ENCODE peak calls at places on chromosomes 5 and 9, in eight cellular contexts. W is A549, E is gastrocnemius medialis, N is ovary, B is stomach, G is breast epithelium, Y is tibial nerve, O is IMR-90. V is an unnamed sample. For H3K4me1, the result is how much of the 10 kb centered on the place peaks cover.

GRCh38 chr5:56310711-56311204 is 77.6 kb upstream of the ANKRD55 start:
- DNase-seq in W (no peak), E (no peak), N (no peak), B (no peak), G (no peak), Y (no peak), O (peak), V (peak)

GRCh38 chr9:96555567-96556386 is 63.9 kb downstream of the CDC14B start:
- DNase-seq in W (no peak), E (no peak), N (no peak), B (no peak), G (no peak), Y (no peak), O (peak), V (no peak)

GRCh38 chr5:102858808-102859207 is 103.7 kb downstream of the PAM start:
- DNase-seq in W (no peak), E (no peak), N (no peak), B (no peak), G (no peak), Y (no peak), O (peak), V (no peak)

GRCh38 chr9:82421498-82421897 is 432.9 kb downstream of the SPATA31D1 start:
- DNase-seq in W (no peak), E (no peak), N (no peak), B (no peak), G (no peak), Y (no peak), O (no peak), V (no peak)

GRCh38 chr5:94154672-94155071 is 413.3 kb upstream of the POU5F2 start:
- DNase-seq in W (no peak), E (no peak), N (no peak), B (no peak), G (no peak), Y (no peak), O (no peak), V (no peak)

GRCh38 chr9:97564291-97565175 is 63.1 kb downstream of the TMOD1 start:
- DNase-seq in W (peak), E (peak), N (peak), B (peak), G (no peak), Y (peak), O (peak), V (no peak)

GRCh38 chr5:14273207-14273767 is 130.1 kb downstream of the TRIO start:
- DNase-seq in W (no peak), E (no peak), N (no peak), B (no peak), G (no peak), Y (no peak), O (no peak), V (no peak)

GRCh38 chr5:133818031-133818431 is 150.4 kb downstream of the C5orf15 start:
- DNase-seq in W (peak), E (peak), N (peak), B (peak), G (peak), Y (peak), O (peak), V (no peak)

GRCh38 chr9:83649080-83649479 is 26.1 kb downstream of the IDNK start:
- DNase-seq in W (peak), E (peak), N (no peak), B (peak), G (no peak), Y (peak), O (peak), V (peak)

GRCh38 chr5:129003232-129003631 is 37.9 kb downstream of the SLC27A6 start:
- DNase-seq in W (no peak), E (no peak), N (no peak), B (no peak), G (no peak), Y (no peak), O (no peak), V (no peak)

DNA sequence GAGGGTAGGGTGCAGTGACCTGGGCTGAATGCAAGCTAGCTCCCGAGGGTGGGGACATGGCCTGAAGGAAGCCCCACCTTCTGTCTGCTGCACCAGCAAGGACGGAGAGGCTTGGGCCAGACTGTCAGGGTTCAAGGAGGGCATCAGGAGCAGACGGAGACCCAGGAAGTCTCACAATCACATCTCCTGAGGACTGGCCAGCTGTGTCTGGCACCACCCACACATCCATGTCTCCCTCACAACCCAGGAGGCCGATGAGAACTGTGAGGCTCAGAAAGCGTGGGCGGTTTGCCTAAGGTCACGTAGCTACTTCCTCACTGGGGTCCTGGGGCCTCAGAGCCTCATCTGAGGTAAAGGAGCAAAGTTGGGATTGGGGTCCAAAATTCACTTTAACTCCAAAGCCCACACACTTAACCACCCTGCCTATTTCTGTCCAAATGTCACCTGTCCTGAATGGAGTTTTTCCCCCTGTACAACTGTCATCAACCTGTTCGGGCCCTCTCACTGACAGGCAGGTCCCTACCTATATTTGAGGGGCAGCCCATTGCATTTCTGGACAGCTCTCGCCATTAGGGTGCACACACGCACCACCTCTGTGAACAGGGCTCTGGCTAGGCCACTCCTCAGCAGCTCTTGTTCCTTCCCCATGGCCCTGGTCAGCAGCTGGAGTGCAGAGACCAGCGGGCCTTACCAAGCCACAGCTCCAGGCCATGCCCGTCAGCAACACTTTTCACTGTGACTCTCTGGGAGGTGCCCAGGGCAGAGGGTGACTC is 3.4 kb downstream of the IL13 start:
- DNase-seq in W (no peak), E (no peak), N (no peak), B (peak), G (no peak), Y (no peak), O (no peak), V (no peak)
- H3K4me3 ChIP-seq in W (no peak), E (no peak), N (no peak), B (no peak), G (no peak), Y (no peak), O (no peak), V (no peak)

DNA sequence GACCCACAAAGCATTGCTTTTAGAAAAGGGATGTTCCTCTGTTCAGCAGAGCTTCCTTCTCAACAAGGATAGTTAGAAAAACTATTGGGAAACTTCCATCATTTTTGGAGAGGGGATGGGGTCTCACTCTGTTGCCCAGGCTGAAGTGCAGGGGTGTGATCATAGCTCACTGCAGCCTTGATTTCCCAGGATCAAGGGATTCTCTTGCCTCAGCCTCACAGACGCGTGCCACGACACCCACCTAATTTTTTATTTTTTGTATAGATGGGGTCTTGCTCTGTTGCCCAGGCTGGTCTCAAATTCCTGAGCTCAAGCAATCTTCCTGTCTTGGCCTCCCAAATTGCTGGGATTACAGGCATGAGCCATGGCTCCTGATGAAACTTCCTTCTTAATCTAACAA is 34.8 kb downstream of the PHAX start:
- DNase-seq in W (no peak), E (no peak), N (no peak), B (no peak), G (no peak), Y (no peak), O (no peak), V (no peak)
- H3K4me1 ChIP-seq in W (under half), E (under half), N (under half), B (under half), G (under half), Y (under half), O (under half), V (under half)

DNA sequence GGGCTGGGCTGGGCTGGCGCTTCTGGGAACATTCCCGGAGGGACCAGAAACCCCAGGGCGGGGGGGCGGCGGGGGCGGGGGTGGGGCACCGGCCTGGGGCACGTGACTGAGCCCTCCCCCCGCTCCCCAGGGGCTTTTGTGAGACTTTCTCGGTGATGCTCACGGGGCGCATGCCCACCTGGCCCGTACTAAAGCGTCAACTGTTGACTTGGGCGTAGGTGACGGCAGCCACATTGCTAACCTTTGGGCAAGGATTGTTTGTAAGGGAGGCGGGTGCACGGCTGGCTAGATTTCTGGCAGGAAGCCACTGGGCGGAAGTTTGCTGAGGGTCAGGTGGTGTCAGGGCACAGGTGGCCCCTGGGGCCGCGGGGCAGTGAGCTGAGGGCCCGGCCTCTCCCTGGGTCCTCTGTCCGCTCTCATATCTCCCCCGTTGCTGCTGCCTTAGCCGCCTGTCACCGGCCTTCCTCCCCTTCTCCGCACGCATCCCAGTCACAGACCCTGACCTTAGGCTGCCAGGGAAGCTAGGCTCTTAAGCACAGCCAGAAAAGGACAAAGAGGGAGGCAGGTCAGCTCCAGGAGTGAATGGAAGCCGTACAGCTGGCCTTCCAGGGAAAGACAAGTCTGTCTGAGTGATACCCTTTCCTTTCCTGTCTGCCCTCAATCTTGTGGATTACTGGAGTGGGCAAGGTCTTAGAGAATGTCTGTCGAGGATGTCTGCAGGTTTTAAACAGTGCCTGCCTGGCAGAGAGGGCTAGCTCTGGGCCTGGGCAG is 812 bp downstream of the CACFD1 start:
- DNase-seq in W (peak), E (peak), N (peak), B (peak), G (peak), Y (peak), O (no peak), V (no peak)
- TF ChIP-seq POLR2A in W (no peak), E (peak), N (no peak), B (no peak), G (no peak), Y (no peak), O (no peak), V (no peak)

GRCh38 chr5:150905312-150905683 is 518 bp upstream of the ZNF300 start:
- DNase-seq in W (no peak), E (no peak), N (no peak), B (no peak), G (no peak), Y (no peak), O (no peak), V (no peak)
- H3K4me3 ChIP-seq in W (peak), E (peak), N (peak), B (peak), G (peak), Y (peak), O (peak), V (peak)

GRCh38 chr5:181149355-181149754 is 2.0 kb downstream of the OR2V2 start:
- DNase-seq in W (no peak), E (no peak), N (no peak), B (no peak), G (no peak), Y (no peak), O (no peak), V (no peak)

GRCh38 chr5:181153814-181154213 is 6.4 kb downstream of the OR2V2 start:
- DNase-seq in W (no peak), E (no peak), N (no peak), B (no peak), G (no peak), Y (no peak), O (no peak), V (no peak)

GRCh38 chr5:181151146-181151545 is 3.8 kb downstream of the OR2V2 start:
- DNase-seq in W (peak), E (no peak), N (no peak), B (no peak), G (no peak), Y (no peak), O (no peak), V (no peak)

GRCh38 chr5:181152406-181152805 is 5.0 kb downstream of the OR2V2 start:
- DNase-seq in W (peak), E (no peak), N (no peak), B (no peak), G (no peak), Y (no peak), O (peak), V (no peak)

DNA sequence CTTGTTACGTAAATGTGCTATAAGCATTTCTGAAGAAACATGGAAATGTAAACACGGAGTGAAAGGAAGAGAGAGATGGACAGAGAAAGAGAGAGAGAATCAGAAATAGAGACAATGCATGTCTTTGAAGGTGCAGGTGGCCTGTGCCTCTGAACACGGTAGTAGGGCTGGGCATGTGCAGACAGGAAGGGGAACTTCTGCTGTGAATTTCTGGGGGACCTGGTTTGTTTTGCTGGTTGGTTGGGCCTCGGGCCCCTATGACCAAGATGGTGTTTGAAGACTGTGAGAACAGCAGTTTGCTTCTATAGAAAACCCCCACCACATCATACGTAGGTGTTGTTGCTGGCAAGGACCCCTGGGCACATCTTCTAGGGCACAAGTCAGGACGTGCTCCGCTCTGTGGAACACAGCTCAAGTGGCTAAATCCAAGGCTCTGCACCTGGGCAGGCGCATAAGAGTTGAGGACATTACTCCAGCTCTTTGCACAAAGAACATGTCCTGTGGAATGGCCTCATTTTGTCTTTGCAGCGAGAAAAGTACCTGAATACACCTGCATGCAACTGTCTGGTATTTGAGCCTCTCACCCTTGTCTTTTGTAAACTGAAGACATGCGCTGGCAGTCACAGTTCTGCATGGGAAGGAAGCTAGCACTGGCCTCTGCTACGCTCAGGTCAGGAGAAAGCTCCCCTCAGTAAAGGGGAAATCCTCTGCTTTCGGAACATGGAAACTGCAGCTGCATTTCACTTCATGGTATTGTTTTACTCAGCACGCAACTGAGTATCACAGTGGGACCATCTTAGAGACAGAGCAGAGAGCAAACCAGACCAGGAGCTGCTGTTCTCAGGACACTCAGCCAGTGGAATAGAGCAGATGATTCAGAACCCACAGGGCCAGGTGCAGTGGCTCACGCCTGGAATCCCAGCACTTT is 2.7 kb downstream of the OR2V2 start:
- DNase-seq in W (no peak), E (no peak), N (no peak), B (no peak), G (no peak), Y (no peak), O (no peak), V (no peak)
- H3K4me1 ChIP-seq in W (under half), E (under half), N (under half), B (under half), G (under half), Y (under half), O (under half), V (under half)

DNA sequence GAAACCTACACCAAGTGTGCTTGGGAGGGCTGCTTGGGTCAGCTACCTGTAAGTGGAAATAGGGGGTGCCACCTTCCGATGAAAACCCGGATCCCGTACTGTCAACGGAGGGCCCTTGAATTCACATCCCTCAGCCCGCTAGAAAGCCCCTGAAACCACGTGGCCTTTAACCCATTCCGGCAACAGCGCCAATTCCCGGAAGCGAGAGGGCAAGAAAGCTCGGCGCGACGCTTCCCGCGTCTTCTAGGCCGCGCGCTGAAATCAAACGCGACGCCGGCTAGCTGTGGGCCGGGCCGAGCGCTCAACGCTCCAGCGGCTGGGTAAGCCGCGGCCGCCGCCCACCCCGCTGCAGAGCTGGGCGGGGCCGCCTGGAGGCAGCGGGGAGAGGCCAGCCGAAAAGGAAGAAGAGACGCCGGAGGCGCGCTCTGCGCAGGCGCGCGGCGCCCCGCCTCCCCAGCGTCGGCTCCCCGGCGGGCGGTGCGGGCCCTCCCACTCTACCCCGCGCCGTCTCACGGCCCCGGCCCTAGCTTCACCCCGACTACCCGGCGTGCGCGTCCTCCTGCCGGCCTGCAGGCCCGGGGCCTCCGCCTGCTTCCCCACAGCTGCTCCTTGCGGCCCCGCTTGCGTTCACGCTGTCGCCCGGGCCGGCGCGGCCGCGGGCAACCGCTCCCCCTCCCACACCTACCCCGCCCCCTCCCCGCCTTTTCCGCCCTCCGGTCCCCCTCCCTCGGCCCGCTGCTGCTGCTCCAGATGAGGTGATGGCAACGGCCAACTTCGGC is at the start of gene KIF2A:
- DNase-seq in W (peak), E (peak), N (peak), B (peak), G (peak), Y (peak), O (peak), V (peak)
- TF ChIP-seq POLR2A in W (peak), E (peak), N (peak), B (no peak), G (no peak), Y (peak), O (peak), V (peak)

GRCh38 chr9:8234286-8234819 is 434.8 kb upstream of the DMAC1 start:
- DNase-seq in W (no peak), E (no peak), N (no peak), B (no peak), G (no peak), Y (no peak), O (no peak), V (no peak)
- H3K4me3 ChIP-seq in W (no peak), E (no peak), N (no peak), B (no peak), G (no peak), Y (no peak), O (no peak), V (no peak)

DNA sequence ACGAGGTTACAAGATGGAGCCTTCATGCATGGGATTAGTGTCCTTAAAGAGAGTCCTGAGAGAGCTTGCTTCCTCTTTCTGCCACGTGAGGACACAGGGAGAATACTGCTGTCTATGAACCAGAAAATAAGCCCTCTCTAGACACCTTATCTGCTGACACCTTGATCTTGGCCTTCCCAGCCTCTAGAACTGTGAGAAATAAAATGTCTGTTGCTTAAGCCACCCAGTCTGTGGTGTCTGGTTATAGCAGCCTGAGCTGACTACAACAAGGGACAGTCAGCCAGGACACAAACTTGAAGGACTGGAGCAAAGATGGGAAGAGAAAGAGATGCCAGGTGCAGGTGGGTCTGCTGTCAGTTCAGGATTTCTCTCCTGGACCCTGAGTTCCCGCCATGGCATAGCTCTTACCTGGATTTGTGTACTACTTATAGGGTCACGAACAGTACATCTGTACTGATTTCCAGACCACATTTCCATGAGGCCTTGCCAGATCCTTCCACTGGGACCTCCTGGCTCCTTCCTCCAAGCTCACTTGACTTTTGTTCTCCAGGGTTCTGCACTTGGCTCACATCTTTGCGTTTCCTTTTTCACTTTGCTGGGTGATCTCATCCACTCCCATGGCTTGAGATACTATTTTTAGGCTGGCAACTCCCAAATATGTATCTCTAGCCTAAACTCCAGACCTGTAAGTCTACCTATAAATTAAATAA is 44.8 kb upstream of the LIFR start:
- DNase-seq in W (no peak), E (peak), N (no peak), B (peak), G (no peak), Y (peak), O (no peak), V (no peak)
- H3K4me1 ChIP-seq in W (under half), E (under half), N (under half), B (under half), G (under half), Y (under half), O (under half), V (under half)

GRCh38 chr9:128033609-128034008 is 33.5 kb downstream of the NAIF1 start:
- DNase-seq in W (no peak), E (no peak), N (no peak), B (no peak), G (no peak), Y (no peak), O (no peak), V (no peak)

GRCh38 chr9:128034821-128035764 is 32.0 kb downstream of the NAIF1 start:
- DNase-seq in W (peak), E (peak), N (peak), B (peak), G (peak), Y (peak), O (peak), V (peak)
- TF ChIP-seq POLR2A in W (no peak), E (no peak), N (peak), B (no peak), G (no peak), Y (no peak), O (no peak), V (no peak)

V was measured in uterus.